ENCODE peak calls at places on chromosomes 3 and 15, in seven cellular contexts. L is A549, F is BE2C, J is GM23338, V is heart left ventricle, B is neuronal stem cell, E is esophagus muscularis mucosa. Z is an unnamed sample.
A peak's percentile ranks its signal among the peaks of the same experiment; 100 is the strongest.

GRCh38 chr3:197482001-197482400 is 73.8 kb downstream of the BDH1 start:
- DNase-seq in L (no peak), F (no peak), J (peak; percentile 39), V (no peak), B (no peak), E (no peak), Z (no peak)

GRCh38 chr15:38941399-38941953 is 376.9 kb upstream of the RASGRP1 start:
- DNase-seq in L (no peak), F (peak; percentile 43), J (no peak), V (no peak), B (no peak), E (no peak), Z (no peak)

GRCh38 chr15:64690578-64691296 is 84.7 kb downstream of the RBPMS2 start:
- DNase-seq in L (no peak), F (no peak), J (no peak), V (no peak), B (no peak), E (no peak), Z (no peak)

GRCh38 chr3:127949446-127949845 is 34.4 kb downstream of the KBTBD12 start:
- DNase-seq in L (no peak), F (no peak), J (no peak), V (no peak), B (no peak), E (no peak), Z (no peak)

GRCh38 chr3:41532976-41533375 is 333.7 kb downstream of the CTNNB1 start:
- DNase-seq in L (no peak), F (no peak), J (no peak), V (no peak), B (no peak), E (no peak), Z (no peak)

GRCh38 chr3:65202395-65202794 is 514.6 kb upstream of the ADAMTS9 start:
- DNase-seq in L (no peak), F (no peak), J (no peak), V (no peak), B (no peak), E (no peak), Z (no peak)

GRCh38 chr15:81388431-81388760 is 14.4 kb upstream of the TMC3 start:
- DNase-seq in L (no peak), F (no peak), J (no peak), V (no peak), B (no peak), E (no peak), Z (no peak)

GRCh38 chr3:183975981-183976662 is 41.6 kb downstream of the ABCC5 start:
- DNase-seq in L (no peak), F (no peak), J (peak; percentile 28), V (no peak), B (no peak), E (no peak), Z (no peak)

GRCh38 chr15:59174846-59175831 is 31.5 kb upstream of the LDHAL6B start:
- DNase-seq in L (peak; percentile 84), F (peak; percentile 52), J (peak; percentile 82), V (no peak), B (peak; percentile 45), E (no peak), Z (peak; percentile 47)

GRCh38 chr3:96449803-96450202 is 364.6 kb upstream of the EPHA6 start:
- DNase-seq in L (no peak), F (no peak), J (peak; percentile 36), V (no peak), B (peak; percentile 1), E (no peak), Z (no peak)

GRCh38 chr3:50237754-50238548 is 1.9 kb downstream of the GNAI2 start:
- DNase-seq in L (no peak), F (peak; percentile 71), J (peak; percentile 84), V (peak; percentile 94), B (no peak), E (peak; percentile 96), Z (peak; percentile 88)

GRCh38 chr3:32403663-32404062 is 12.0 kb downstream of the CMTM7 start:
- DNase-seq in L (no peak), F (no peak), J (no peak), V (no peak), B (no peak), E (no peak), Z (no peak)
- H3K4me1 ChIP-seq in L (peaks cover 14% of the 10 kb centered on the region), F (no peaks in the 10 kb centered on the region), J (peaks cover 44% of the 10 kb centered on the region), V (peaks cover 99% of the 10 kb centered on the region), B (peaks cover 9% of the 10 kb centered on the region), E (peaks cover 25% of the 10 kb centered on the region), Z (peaks cover 26% of the 10 kb centered on the region)

DNA sequence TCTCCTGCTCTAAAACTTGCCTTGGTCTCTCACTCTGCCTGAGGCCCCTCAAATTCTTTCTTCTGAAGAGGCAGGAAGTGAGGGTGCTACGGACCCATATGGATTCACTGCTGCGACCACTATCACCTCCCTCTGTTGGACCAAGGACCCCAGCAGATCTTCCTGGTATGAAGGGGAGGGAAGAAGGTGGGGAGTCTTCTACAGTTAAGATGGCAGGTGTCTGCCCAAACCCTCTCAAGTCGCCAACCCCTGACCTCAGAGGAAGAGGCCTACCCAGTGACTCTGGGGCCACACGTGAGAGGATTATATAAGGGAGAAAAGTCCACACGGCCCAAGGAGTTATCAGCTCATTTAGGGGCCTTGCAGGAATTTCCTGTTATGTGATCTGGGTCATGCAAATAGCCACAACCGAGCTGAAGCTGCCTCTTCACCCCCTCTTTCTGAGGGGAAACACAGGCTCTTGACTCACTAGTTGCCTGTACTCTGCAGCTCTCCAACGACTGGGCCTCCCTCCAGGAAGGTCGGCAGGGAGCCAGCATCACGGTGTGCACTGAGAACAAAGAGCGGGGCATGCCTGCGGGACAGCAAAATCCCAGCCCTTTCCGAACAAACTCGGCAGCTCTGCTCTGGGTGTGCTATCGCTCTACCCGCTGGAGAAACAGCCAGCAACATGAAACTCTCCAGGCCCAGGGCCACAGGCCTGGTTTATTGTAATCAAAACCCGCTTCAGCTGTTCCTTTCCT is 116.0 kb downstream of the XXYLT1 start:
- DNase-seq in L (no peak), F (peak; percentile 90), J (peak; percentile 44), V (peak; percentile 91), B (no peak), E (peak; percentile 94), Z (peak; percentile 81)
- H3K4me1 ChIP-seq in L (peaks cover 7% of the 10 kb centered on the region), F (peaks cover 53% of the 10 kb centered on the region), J (peaks cover 58% of the 10 kb centered on the region), V (peaks cover 74% of the 10 kb centered on the region), B (peaks cover 51% of the 10 kb centered on the region), E (peaks cover 70% of the 10 kb centered on the region), Z (peaks cover 34% of the 10 kb centered on the region)

GRCh38 chr3:123661973-123662372 is 77.1 kb upstream of the HACD2 start:
- DNase-seq in L (no peak), F (no peak), J (no peak), V (no peak), B (no peak), E (no peak), Z (no peak)

GRCh38 chr3:123660900-123661299 is 76.0 kb upstream of the HACD2 start:
- DNase-seq in L (no peak), F (peak; percentile 81), J (no peak), V (peak; percentile 95), B (no peak), E (peak; percentile 97), Z (no peak)

GRCh38 chr3:123664771-123665170 is 79.9 kb upstream of the HACD2 start:
- DNase-seq in L (no peak), F (no peak), J (no peak), V (no peak), B (no peak), E (no peak), Z (no peak)

GRCh38 chr3:123660276-123660675 is 75.4 kb upstream of the HACD2 start:
- DNase-seq in L (no peak), F (no peak), J (no peak), V (no peak), B (no peak), E (no peak), Z (no peak)

GRCh38 chr3:123663977-123664376 is 79.1 kb upstream of the HACD2 start:
- DNase-seq in L (no peak), F (peak; percentile 59), J (no peak), V (peak; percentile 47), B (no peak), E (no peak), Z (no peak)
- H3K4me1 ChIP-seq in L (no peaks in the 10 kb centered on the region), F (peaks cover 5% of the 10 kb centered on the region), J (no peaks in the 10 kb centered on the region), V (peaks cover 39% of the 10 kb centered on the region), B (peaks cover 2% of the 10 kb centered on the region), E (peaks cover 100% of the 10 kb centered on the region), Z (no peaks in the 10 kb centered on the region)

GRCh38 chr3:52536112-52536368 is 365 bp upstream of the UQCC5 start:
- DNase-seq in L (no peak), F (no peak), J (no peak), V (no peak), B (no peak), E (no peak), Z (no peak)

GRCh38 chr3:52534281-52535183 is 875 bp upstream of the NT5DC2 start:
- DNase-seq in L (no peak), F (no peak), J (peak; percentile 64), V (no peak), B (no peak), E (no peak), Z (peak; percentile 66)

GRCh38 chr3:52536369-52537164 is at the start of gene UQCC5:
- DNase-seq in L (peak; percentile 89), F (peak; percentile 95), J (peak; percentile 99), V (peak; percentile 99), B (peak; percentile 97), E (peak; percentile 99), Z (peak; percentile 97)

GRCh38 chr3:52537165-52537635 is 795 bp downstream of the UQCC5 start:
- DNase-seq in L (no peak), F (no peak), J (no peak), V (no peak), B (no peak), E (no peak), Z (no peak)

GRCh38 chr3:52535411-52536111 is 844 bp upstream of the UQCC5 start:
- DNase-seq in L (no peak), F (no peak), J (no peak), V (no peak), B (no peak), E (no peak), Z (no peak)
- H3K4me1 ChIP-seq in L (peaks cover 26% of the 10 kb centered on the region), F (peaks cover 8% of the 10 kb centered on the region), J (peaks cover 43% of the 10 kb centered on the region), V (peaks cover 83% of the 10 kb centered on the region), B (peaks cover 30% of the 10 kb centered on the region), E (peaks cover 85% of the 10 kb centered on the region), Z (peaks cover 23% of the 10 kb centered on the region)

DNA sequence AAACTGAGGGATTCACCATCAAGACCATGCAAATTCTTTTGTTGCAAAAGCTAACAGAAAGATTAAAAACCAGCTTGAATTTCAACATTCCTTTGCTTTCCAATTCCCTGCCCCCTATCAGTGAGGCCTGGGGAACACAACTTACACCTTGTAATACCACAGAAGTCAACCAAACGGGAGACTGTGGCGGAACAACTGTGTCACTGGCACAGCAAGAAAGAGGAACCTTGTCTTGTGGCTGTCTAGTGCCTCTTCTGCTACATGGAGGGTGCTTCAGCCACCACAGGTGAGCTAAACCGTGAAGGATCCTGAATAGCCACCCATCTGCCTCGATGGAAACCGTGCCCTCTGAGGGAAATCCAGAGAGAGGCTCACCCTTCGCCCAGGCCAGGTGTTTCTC is 11.4 kb downstream of the CCDC12 start:
- DNase-seq in L (no peak), F (no peak), J (no peak), V (no peak), B (no peak), E (no peak), Z (no peak)
- H3K4me1 ChIP-seq in L (peaks cover 70% of the 10 kb centered on the region), F (no peaks in the 10 kb centered on the region), J (peaks cover 15% of the 10 kb centered on the region), V (peaks cover 82% of the 10 kb centered on the region), B (peaks cover 13% of the 10 kb centered on the region), E (peaks cover 78% of the 10 kb centered on the region), Z (peaks cover 21% of the 10 kb centered on the region)